ENCODE peak calls at places on chromosomes 13 and 19, in six cellular contexts. Y is fibroblast of lung, C is brain microvascular endothelial cell, Q is choroid plexus epithelial cell, O is uterus, M is kidney epithelial cell. H is an unnamed sample.

GRCh38 chr13:66560991-66561390 is 669.1 kb downstream of the PCDH9 start:
- DNase-seq in Y (no peak), C (no peak), Q (no peak), O (no peak), M (no peak), H (no peak)

GRCh38 chr19:5220361-5220760 is 120.3 kb downstream of the PTPRS start:
- DNase-seq in Y (no peak), C (no peak), Q (no peak), O (no peak), M (no peak), H (no peak)

GRCh38 chr13:26941345-26942174 is 181.0 kb upstream of the GPR12 start:
- DNase-seq in Y (peak), C (peak), Q (peak), O (no peak), M (no peak), H (peak)

GRCh38 chr19:29819986-29820385 is 8.2 kb downstream of the CCNE1 start:
- DNase-seq in Y (no peak), C (no peak), Q (no peak), O (no peak), M (no peak), H (no peak)

GRCh38 chr13:54953786-54954185 is 1925.2 kb downstream of the OLFM4 start:
- DNase-seq in Y (no peak), C (no peak), Q (no peak), O (no peak), M (no peak), H (no peak)

GRCh38 chr13:112781881-112782361 is 92.1 kb downstream of the ATP11A start:
- DNase-seq in Y (peak), C (no peak), Q (no peak), O (peak), M (no peak), H (peak)

GRCh38 chr13:108561152-108561551 is 68.3 kb upstream of the MYO16 start:
- DNase-seq in Y (no peak), C (no peak), Q (no peak), O (no peak), M (no peak), H (no peak)

GRCh38 chr19:51702103-51702753 is 9.1 kb downstream of the SPACA6 start:
- DNase-seq in Y (peak), C (no peak), Q (peak), O (peak), M (no peak), H (peak)

GRCh38 chr19:4186087-4186993 is 3.9 kb downstream of the ANKRD24 start:
- DNase-seq in Y (peak), C (peak), Q (peak), O (peak), M (no peak), H (peak)

DNA sequence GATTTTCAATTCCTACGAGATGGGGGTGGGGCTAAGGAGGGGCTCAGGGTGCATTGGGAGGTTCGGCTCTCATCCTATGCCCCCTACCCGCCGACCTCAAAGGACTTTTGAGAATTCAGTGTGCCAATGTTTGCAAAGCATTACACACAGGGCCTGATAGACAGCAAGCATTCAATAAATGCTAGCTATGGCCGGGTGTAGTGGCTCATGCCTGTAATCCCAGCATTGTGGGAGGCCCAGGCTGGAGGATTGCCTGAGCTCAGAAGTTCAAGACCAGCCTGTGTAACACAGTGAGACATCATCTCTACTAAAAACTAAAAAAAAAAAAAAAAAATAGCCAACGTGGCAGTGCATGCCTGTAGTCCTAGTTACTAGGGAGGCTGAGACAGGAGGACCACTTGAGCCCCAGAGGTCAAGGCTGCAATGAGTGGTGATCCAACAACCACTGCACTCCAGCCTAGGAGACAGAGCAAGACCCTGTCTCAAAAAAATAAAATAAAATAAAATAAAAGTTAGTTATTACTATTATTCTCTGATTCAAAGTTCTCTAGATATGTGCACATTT is 1.9 kb upstream of the CBLC start:
- DNase-seq in Y (no peak), C (no peak), Q (no peak), O (no peak), M (no peak), H (no peak)
- H3K4me3 ChIP-seq in Y (no peak), C (no peak), Q (no peak), O (no peak), M (no peak), H (no peak)

GRCh38 chr19:39100500-39101166 is 16.5 kb downstream of the ACP7 start:
- DNase-seq in Y (no peak), C (no peak), Q (no peak), O (no peak), M (no peak), H (no peak)

GRCh38 chr19:39097299-39097698 is 13.1 kb downstream of the ACP7 start:
- DNase-seq in Y (no peak), C (no peak), Q (no peak), O (no peak), M (no peak), H (no peak)

GRCh38 chr19:39098365-39099269 is 14.4 kb downstream of the ACP7 start:
- DNase-seq in Y (no peak), C (no peak), Q (no peak), O (no peak), M (no peak), H (no peak)

GRCh38 chr19:39099341-39099740 is 15.2 kb downstream of the ACP7 start:
- DNase-seq in Y (no peak), C (no peak), Q (no peak), O (no peak), M (no peak), H (no peak)

GRCh38 chr19:39097721-39098120 is 13.6 kb downstream of the ACP7 start:
- DNase-seq in Y (no peak), C (no peak), Q (no peak), O (no peak), M (no peak), H (no peak)
- TF ChIP-seq CTCF in Y (no peak), C (no peak), Q (no peak), O (no peak), M (no peak), H (no peak)

GRCh38 chr19:1560281-1560882 is 7.7 kb downstream of the MEX3D start:
- DNase-seq in Y (no peak), C (no peak), Q (no peak), O (no peak), M (no peak), H (no peak)
- H3K4me3 ChIP-seq in Y (no peak), C (no peak), Q (no peak), O (no peak), M (no peak), H (no peak)

GRCh38 chr19:11197291-11198174 is at the start of gene KANK2:
- DNase-seq in Y (peak), C (peak), Q (peak), O (peak), M (no peak), H (peak)
- TF ChIP-seq CTCF in Y (no peak), C (no peak), Q (no peak), O (peak), M (no peak), H (no peak)

GRCh38 chr13:110126391-110126961 is 180.5 kb downstream of the COL4A1 start:
- DNase-seq in Y (peak), C (peak), Q (peak), O (peak), M (peak), H (peak)
- H3K4me3 ChIP-seq in Y (no peak), C (no peak), Q (peak), O (no peak), M (no peak), H (peak)

GRCh38 chr13:89878904-89879303 is 1468.6 kb upstream of the MIR17HG start:
- DNase-seq in Y (no peak), C (no peak), Q (no peak), O (no peak), M (no peak), H (no peak)

GRCh38 chr13:89880201-89880600 is 1467.3 kb upstream of the MIR17HG start:
- DNase-seq in Y (no peak), C (no peak), Q (no peak), O (no peak), M (no peak), H (no peak)

DNA sequence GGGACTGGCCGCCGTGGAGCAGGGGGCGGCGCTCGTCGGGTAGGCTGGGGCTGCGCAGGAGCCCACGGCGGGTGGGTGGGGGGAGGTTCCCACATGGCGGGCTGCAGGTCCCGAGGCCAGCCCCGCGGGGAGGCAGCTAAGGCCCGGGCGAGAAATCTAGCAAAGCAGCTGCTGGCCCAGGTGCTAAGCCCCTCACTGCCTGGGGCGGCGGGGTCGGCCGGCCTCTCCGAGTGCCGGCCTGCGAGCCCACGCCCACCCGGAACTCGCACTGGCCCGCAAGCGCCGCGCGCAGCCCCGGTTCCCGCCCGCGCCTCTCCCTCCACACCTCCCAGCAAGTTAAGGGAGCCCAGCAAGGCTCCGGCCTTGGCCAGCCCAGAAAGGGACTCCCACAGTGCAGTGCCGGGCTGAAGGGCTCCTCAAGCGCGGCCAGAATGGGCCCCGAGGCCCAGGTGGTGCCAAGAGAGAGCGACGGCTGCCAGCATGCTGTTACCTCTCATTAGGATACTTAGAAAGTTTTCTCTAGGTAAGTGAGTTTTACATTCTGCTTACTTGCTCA is 1463.5 kb upstream of the MIR17HG start:
- DNase-seq in Y (no peak), C (no peak), Q (no peak), O (no peak), M (no peak), H (no peak)
- TF ChIP-seq CTCF in Y (no peak), C (no peak), Q (no peak), O (no peak), M (no peak), H (no peak)

H was measured in fibroblast of the aortic adventitia.